ENCODE peak calls at places on chromosome 1, in ten cellular contexts. R is adrenal gland; D is CD8-positive, alpha-beta T cell; T is tibial artery; N is esophagus squamous epithelium; E is mammary epithelial cell; K is fibroblast of mammary gland; L is DND-41; H is osteoblast; M is ovary. P is an unnamed sample.

GRCh38 chr1:160161965-160162705 is 10.7 kb downstream of the ATP1A4 start:
- DNase-seq in N (no peak), M (no peak), L (no peak), K (peak; percentile 19), E (no peak), T (no peak), H (no peak), D (no peak), R (peak; percentile 47), P (peak; percentile 27)

GRCh38 chr1:192573499-192573898 is 2.1 kb upstream of the RGS1 start:
- DNase-seq in E (no peak), L (peak; percentile 43), N (no peak), R (no peak), M (no peak), D (no peak), H (no peak), K (peak; percentile 75), T (no peak), P (peak; percentile 62)

GRCh38 chr1:204127597-204128242 is 24.1 kb downstream of the ETNK2 start:
- DNase-seq in N (no peak), M (peak; percentile 43), R (peak; percentile 89), H (peak; percentile 97), K (peak; percentile 89), E (peak; percentile 66), L (peak; percentile 9), T (peak; percentile 76), D (no peak), P (peak; percentile 86)

GRCh38 chr1:207565546-207566468 is 69.8 kb downstream of the CR1 start:
- DNase-seq in L (peak; percentile 8), D (no peak), T (no peak), M (no peak), H (no peak), K (peak; percentile 12), N (no peak), R (no peak), E (peak; percentile 6), P (peak; percentile 17)

GRCh38 chr1:36879613-36880012 is 154.7 kb downstream of the GRIK3 start:
- DNase-seq in L (no peak), E (no peak), T (no peak), D (no peak), H (no peak), K (no peak), N (no peak), M (no peak), R (peak; percentile 25), P (no peak)

GRCh38 chr1:183293243-183293642 is 107.2 kb downstream of the LAMC2 start:
- DNase-seq in T (no peak), H (no peak), K (no peak), E (no peak), D (no peak), N (no peak), L (no peak), M (no peak), R (no peak), P (no peak)

GRCh38 chr1:154765970-154766369 is 104.1 kb downstream of the KCNN3 start:
- DNase-seq in E (no peak), L (no peak), R (no peak), T (no peak), M (no peak), K (peak; percentile 31), N (no peak), D (no peak), H (peak; percentile 94), P (no peak)

GRCh38 chr1:68973459-68974244 is 476.8 kb upstream of the DEPDC1 start:
- DNase-seq in K (peak; percentile 67), H (no peak), R (no peak), T (no peak), E (peak; percentile 59), D (no peak), N (no peak), L (no peak), M (no peak), P (peak; percentile 76)

GRCh38 chr1:54865238-54866073 is 21.5 kb downstream of the DHCR24 start:
- DNase-seq in H (no peak), T (no peak), M (no peak), N (no peak), L (no peak), E (no peak), R (peak; percentile 53), K (no peak), D (no peak), P (no peak)

GRCh38 chr1:218985424-218985823 is 188.3 kb upstream of the LYPLAL1 start:
- DNase-seq in K (no peak), E (no peak), L (no peak), R (no peak), D (no peak), T (no peak), M (no peak), N (no peak), H (no peak), P (no peak)

GRCh38 chr1:218983848-218984247 is 189.8 kb upstream of the LYPLAL1 start:
- DNase-seq in E (no peak), L (peak; percentile 15), T (no peak), H (peak; percentile 30), R (no peak), K (no peak), D (no peak), M (no peak), N (no peak), P (no peak)

GRCh38 chr1:218986816-218987215 is 186.9 kb upstream of the LYPLAL1 start:
- DNase-seq in H (no peak), E (no peak), K (no peak), D (no peak), R (no peak), T (no peak), M (no peak), N (no peak), L (no peak), P (no peak)

GRCh38 chr1:218982482-218982881 is 191.2 kb upstream of the LYPLAL1 start:
- DNase-seq in D (no peak), N (no peak), H (no peak), K (no peak), E (no peak), L (no peak), R (no peak), T (no peak), M (no peak), P (no peak)

DNA sequence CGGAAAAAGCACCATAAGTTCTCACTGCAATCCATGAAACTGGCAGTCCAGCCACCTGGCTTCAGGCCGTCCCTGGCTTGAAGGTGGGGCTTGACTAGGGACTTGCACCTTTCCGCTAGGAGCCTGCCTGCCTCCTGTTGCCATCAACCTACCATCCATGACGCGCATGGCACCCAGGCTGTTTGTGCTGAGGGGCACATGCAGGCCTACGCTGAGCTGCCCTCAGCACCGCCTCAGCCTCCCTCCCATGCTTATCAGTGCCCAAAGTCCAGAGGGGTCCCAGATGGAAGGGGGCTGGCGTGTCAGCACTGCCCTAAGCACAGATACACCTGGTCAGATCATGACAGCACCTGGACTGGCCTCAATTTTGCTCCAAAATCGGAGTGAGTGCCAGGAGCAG is 190.2 kb upstream of the LYPLAL1 start:
- DNase-seq in K (no peak), R (no peak), H (no peak), M (no peak), T (no peak), N (no peak), D (no peak), E (no peak), L (no peak), P (no peak)
- H3K4me3 ChIP-seq in K (no peak overlapping the region), R (no peak overlapping the region), H (no peak overlapping the region), M (no peak overlapping the region), T (no peak overlapping the region), N (no peak overlapping the region), D (no peak overlapping the region), E (no peak overlapping the region), L (no peak overlapping the region), P (no peak overlapping the region)

DNA sequence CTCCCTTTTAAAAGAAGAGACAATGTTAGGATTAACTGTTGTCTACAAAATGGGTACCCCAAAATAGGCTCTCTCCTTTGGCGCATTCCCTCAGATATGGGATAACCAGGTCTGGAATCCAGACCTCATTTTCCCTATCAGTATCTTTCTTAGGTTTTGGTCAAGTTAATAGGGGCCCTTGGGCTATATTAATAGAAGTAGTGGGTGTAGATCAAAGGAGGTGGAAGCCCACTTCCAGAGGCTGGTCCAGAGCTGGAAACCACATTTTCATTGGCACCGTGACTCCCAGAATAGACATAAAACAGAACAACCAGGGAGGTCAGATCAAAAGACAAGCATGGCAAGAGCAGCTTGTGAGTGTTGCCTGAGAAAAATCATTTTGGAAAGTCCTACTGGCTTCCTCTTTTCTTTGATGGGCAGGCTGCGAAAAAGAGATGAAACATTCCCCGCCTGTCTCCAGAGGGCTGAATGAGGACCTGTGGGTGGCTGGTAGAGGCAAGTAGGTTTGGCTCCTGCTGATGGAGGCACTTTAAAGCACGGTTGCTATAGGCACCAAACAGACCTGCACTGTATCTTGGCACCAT is 25.8 kb upstream of the KIF21B start:
- DNase-seq in D (no peak), R (no peak), H (peak; percentile 38), T (no peak), K (no peak), N (no peak), M (no peak), L (no peak), E (no peak), P (no peak)
- TF ChIP-seq CTCF in D (no peak), R (no peak), H (no peak), T (no peak), K (no peak), N (no peak), M (no peak), L (no peak), E (no peak), P (no peak)

DNA sequence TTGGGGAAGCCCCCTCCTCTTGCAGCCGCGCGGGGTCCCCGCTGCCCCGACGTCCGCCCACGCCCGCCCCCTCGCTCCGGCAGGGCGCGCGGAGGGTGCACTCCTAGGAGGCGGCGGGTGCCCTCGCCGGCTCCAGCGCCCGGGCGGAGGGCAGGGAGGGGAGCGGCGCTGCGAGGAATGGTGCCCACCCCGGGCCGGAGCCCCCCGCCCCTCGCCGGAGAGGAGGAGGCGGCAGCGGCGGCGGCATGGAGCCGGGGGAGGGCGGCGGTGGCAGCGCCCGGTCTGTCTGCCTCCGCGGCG is 451 bp downstream of the FAM78B start:
- DNase-seq in T (no peak), E (no peak), K (no peak), R (no peak), M (no peak), L (no peak), H (peak; percentile 30), N (no peak), D (no peak), P (no peak)
- H3K4me3 ChIP-seq in T (peak overlapping the region; percentile 90), E (peak overlapping the region; percentile 69), K (no peak overlapping the region), R (peak overlapping the region; percentile 77), M (peak overlapping the region; percentile 72), L (no peak overlapping the region), H (no peak overlapping the region), N (peak overlapping the region; percentile 86), D (no peak overlapping the region), P (peak overlapping the region; percentile 74)

DNA sequence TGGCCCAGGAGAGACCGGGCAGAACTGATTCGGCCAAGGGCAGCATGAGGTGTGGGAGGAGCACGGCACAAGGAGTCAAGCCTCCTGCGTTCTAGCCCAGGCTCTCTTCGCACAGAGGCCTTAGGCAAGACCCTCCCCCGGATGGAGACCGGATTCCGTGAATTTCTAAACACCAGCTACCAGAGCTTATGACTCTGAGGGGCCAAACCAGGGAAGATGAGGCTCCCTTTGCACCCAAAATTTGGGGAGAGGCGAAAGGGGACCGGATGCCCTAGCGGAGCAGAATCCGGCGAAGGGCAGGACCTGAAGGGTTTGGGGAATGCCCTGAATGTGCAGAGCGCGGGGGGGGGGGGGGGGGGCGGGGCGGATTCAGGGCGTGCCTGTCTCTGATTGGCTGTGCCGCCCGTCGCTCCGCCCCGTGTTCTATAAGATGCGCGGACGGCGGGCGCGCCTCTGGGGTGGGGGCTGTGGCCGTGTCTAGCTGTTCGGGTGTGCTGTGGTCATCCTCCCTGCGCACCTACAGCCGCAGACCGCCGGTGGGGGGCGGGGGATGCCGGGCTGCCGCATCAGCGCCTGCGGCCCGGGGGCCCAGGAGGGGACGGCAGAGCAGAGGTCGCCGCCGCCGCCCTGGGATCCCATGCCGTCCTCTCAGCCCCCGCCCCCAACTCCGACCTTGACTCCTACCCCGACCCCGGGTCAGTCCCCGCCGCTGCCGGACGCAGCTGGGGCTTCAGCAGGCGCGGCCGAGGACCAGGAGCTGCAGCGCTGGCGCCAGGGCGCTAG is at the start of gene TRNP1:
- DNase-seq in E (peak; percentile 78), H (peak; percentile 100), D (peak; percentile 44), R (peak; percentile 82), K (peak; percentile 81), T (peak; percentile 58), L (no peak), N (no peak), M (no peak), P (peak; percentile 74)
- TF ChIP-seq CTCF in E (no peak), H (no peak), D (no peak), R (no peak), K (no peak), T (no peak), L (no peak), N (no peak), M (no peak), P (no peak)

P was measured in fibroblast of the aortic adventitia.